ENCODE peak calls at places on chromosome 16, in ten cellular contexts. Z is sigmoid colon, F is SK-N-SH, R is stomach, W is GM23338, C is H1, J is transverse colon, X is endothelial cell of umbilical vein, O is HepG2, D is spleen. Q is an unnamed sample.

GRCh38 chr16:66470556-66470955 is 43.5 kb downstream of the BEAN1 start:
- DNase-seq in Z (peak), F (no peak), R (no peak), W (no peak), C (no peak), J (no peak), X (no peak), O (no peak), D (no peak), Q (no peak)

GRCh38 chr16:22683730-22684280 is 130.2 kb upstream of the HS3ST2 start:
- DNase-seq in Z (no peak), F (no peak), R (no peak), W (no peak), C (no peak), J (no peak), X (no peak), O (no peak), D (no peak), Q (no peak)

GRCh38 chr16:68406458-68407041 is 41.8 kb downstream of the SMPD3 start:
- DNase-seq in Z (no peak), F (peak), R (no peak), W (no peak), C (no peak), J (no peak), X (no peak), O (no peak), D (peak), Q (no peak)

GRCh38 chr16:87062569-87063442 is 254.4 kb downstream of the C16orf95 start:
- DNase-seq in Z (peak), F (peak), R (peak), W (peak), C (peak), J (peak), X (peak), O (peak), D (no peak), Q (peak)

GRCh38 chr16:2228161-2228824 is 4.9 kb downstream of the E4F1 start:
- DNase-seq in Z (no peak), F (no peak), R (no peak), W (no peak), C (no peak), J (no peak), X (no peak), O (no peak), D (no peak), Q (no peak)

GRCh38 chr16:80824623-80825364 is 20.4 kb upstream of the CDYL2 start:
- DNase-seq in Z (no peak), F (peak), R (peak), W (peak), C (no peak), J (peak), X (peak), O (peak), D (no peak), Q (peak)

GRCh38 chr16:2493608-2494007 is 18.7 kb downstream of the TBC1D24 start:
- DNase-seq in Z (no peak), F (no peak), R (no peak), W (no peak), C (no peak), J (no peak), X (no peak), O (no peak), D (no peak), Q (no peak)

GRCh38 chr16:49483651-49484451 is 110.2 kb downstream of the C16orf78 start:
- DNase-seq in Z (peak), F (no peak), R (no peak), W (peak), C (no peak), J (no peak), X (no peak), O (no peak), D (peak), Q (no peak)

GRCh38 chr16:87948119-87948545 is 3.1 kb upstream of the BANP start:
- DNase-seq in Z (no peak), F (no peak), R (no peak), W (no peak), C (no peak), J (no peak), X (no peak), O (peak), D (no peak), Q (no peak)

GRCh38 chr16:27902551-27902950 is 161.0 kb downstream of the GSG1L start:
- DNase-seq in Z (no peak), F (no peak), R (no peak), W (no peak), C (no peak), J (no peak), X (no peak), O (no peak), D (no peak), Q (no peak)

GRCh38 chr16:46573008-46573833 is 48.0 kb downstream of the SHCBP1 start:
- DNase-seq in Z (no peak), F (no peak), R (no peak), W (no peak), C (no peak), J (no peak), X (no peak), O (peak), D (no peak), Q (no peak)

GRCh38 chr16:192686-193085 is 12.4 kb downstream of the HBQ1 start:
- DNase-seq in Z (no peak), F (no peak), R (no peak), W (no peak), C (no peak), J (no peak), X (no peak), O (no peak), D (no peak), Q (no peak)

GRCh38 chr16:79598341-79599181 is 2.0 kb downstream of the MAF start:
- DNase-seq in Z (peak), F (peak), R (peak), W (peak), C (peak), J (peak), X (no peak), O (no peak), D (peak), Q (no peak)

GRCh38 chr16:24700549-24701392 is 28.7 kb upstream of the TNRC6A start:
- DNase-seq in Z (peak), F (peak), R (peak), W (peak), C (no peak), J (peak), X (peak), O (peak), D (no peak), Q (peak)

GRCh38 chr16:81446318-81447275 is 2.0 kb downstream of the CMIP start:
- DNase-seq in Z (no peak), F (peak), R (peak), W (peak), C (peak), J (peak), X (peak), O (no peak), D (no peak), Q (no peak)

GRCh38 chr16:23570992-23571632 is 13.6 kb downstream of the UBFD1 start:
- DNase-seq in Z (no peak), F (no peak), R (no peak), W (no peak), C (no peak), J (no peak), X (no peak), O (no peak), D (no peak), Q (no peak)

GRCh38 chr16:30458561-30459394 is 13.1 kb upstream of the SEPHS2 start:
- DNase-seq in Z (peak), F (no peak), R (peak), W (no peak), C (no peak), J (peak), X (no peak), O (peak), D (peak), Q (no peak)

GRCh38 chr16:61813339-61813738 is 222.9 kb downstream of the CDH8 start:
- DNase-seq in Z (no peak), F (no peak), R (no peak), W (no peak), C (no peak), J (no peak), X (no peak), O (no peak), D (no peak), Q (no peak)

DNA sequence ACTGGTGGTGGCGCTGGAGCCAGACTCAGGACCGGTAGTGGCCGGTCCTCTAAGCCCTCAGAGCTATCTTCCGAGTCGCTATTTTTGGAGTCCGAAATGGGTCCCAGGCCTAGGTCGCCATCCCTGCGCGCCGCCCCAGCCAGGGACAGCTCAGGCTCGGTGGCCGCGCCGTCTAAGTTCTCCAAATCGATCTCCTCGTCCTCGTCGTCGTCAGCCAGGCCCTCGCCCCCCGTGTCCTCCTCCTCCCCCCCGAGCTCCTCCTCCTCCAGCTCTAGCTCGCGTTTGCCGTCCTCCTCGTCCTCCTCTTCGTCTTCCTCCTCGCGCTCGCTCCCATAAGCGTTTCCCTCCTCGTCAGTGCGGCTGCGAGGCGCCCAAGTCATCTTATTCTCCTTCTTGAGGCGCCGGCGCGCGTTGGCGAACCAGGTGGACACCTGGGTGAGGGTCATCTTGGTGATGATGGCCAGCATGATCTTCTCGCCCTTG is 1.6 kb downstream of the IRX3 start:
- DNase-seq in Z (no peak), F (peak), R (no peak), W (peak), C (peak), J (no peak), X (no peak), O (no peak), D (no peak), Q (no peak)
- H3K27ac ChIP-seq in Z (no peak), F (no peak), R (peak), W (no peak), C (no peak), J (no peak), X (no peak), O (peak), D (no peak), Q (no peak)

GRCh38 chr16:12392585-12393089 is 411.1 kb downstream of the CPPED1 start:
- DNase-seq in Z (peak), F (no peak), R (no peak), W (no peak), C (no peak), J (peak), X (no peak), O (no peak), D (no peak), Q (no peak)
- TF ChIP-seq POLR2AphosphoS5 in Z (peak), F (no peak), R (peak), W (no peak), C (no peak), J (peak), X (no peak), O (no peak), D (no peak), Q (no peak)

GRCh38 chr16:19715566-19715965 is 2.5 kb downstream of the KNOP1 start:
- DNase-seq in Z (peak), F (no peak), R (no peak), W (no peak), C (no peak), J (no peak), X (no peak), O (no peak), D (no peak), Q (no peak)

GRCh38 chr16:19717319-19717718 is 708 bp downstream of the KNOP1 start:
- DNase-seq in Z (peak), F (no peak), R (no peak), W (peak), C (no peak), J (no peak), X (no peak), O (no peak), D (no peak), Q (no peak)

GRCh38 chr16:19716183-19716582 is 1.8 kb downstream of the KNOP1 start:
- DNase-seq in Z (no peak), F (no peak), R (no peak), W (no peak), C (no peak), J (peak), X (no peak), O (no peak), D (no peak), Q (no peak)

GRCh38 chr16:19717781-19718623 is at the start of the genes IQCK and KNOP1:
- DNase-seq in Z (peak), F (peak), R (peak), W (peak), C (peak), J (peak), X (peak), O (peak), D (peak), Q (no peak)

DNA sequence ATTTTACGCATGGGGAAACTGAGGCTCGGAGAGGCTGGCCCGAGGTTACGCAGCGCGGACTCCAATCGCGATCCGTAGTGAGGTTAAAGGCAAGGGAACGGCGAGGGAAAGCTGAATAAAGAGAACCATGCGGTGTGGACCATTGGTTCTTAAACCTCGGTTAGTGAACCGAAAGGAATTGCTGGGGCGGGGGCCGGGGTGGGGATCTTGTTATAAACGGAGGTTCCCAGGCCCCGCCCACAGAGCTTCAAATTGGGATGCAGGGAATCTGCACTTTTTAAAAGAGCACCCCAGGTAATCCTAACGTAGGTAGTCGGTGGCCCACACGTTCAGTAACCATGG is 524 bp downstream of the IQCK start:
- DNase-seq in Z (no peak), F (no peak), R (no peak), W (peak), C (no peak), J (no peak), X (no peak), O (no peak), D (no peak), Q (no peak)
- H3K27ac ChIP-seq in Z (peak), F (peak), R (peak), W (peak), C (peak), J (peak), X (no peak), O (peak), D (peak), Q (peak)

GRCh38 chr16:48365601-48366164 is 19.5 kb downstream of the SIAH1 start:
- DNase-seq in Z (peak), F (peak), R (peak), W (peak), C (peak), J (peak), X (peak), O (peak), D (peak), Q (peak)
- TF ChIP-seq POLR2AphosphoS5 in Z (peak), F (peak), R (peak), W (peak), C (peak), J (peak), X (peak), O (peak), D (peak), Q (peak)

DNA sequence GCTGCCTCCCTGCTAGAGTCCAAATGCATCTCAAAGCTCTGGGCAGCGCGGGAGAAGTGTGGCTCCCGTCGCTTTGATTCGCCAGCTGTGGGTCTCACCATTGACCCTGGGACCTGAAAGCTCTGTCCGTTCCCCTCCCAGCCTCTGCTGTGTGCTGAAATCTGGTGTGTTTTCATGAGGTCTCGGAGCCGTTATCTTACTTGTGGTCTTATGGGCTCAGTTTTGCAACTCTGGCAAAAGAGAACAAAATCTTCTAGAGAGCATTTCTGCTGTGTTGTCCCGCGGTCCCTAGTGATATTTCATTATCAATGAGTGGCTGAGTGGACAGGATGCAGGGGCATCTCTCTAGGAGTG is 13.3 kb downstream of the CRISPLD2 start:
- DNase-seq in Z (peak), F (no peak), R (no peak), W (no peak), C (no peak), J (no peak), X (no peak), O (no peak), D (no peak), Q (no peak)
- H3K27ac ChIP-seq in Z (peak), F (no peak), R (peak), W (no peak), C (no peak), J (peak), X (no peak), O (no peak), D (peak), Q (no peak)

GRCh38 chr16:3949287-3949686 is 68.8 kb upstream of the CREBBP start:
- DNase-seq in Z (peak), F (no peak), R (no peak), W (no peak), C (no peak), J (no peak), X (peak), O (no peak), D (no peak), Q (no peak)

GRCh38 chr16:3949946-3950342 is 69.4 kb upstream of the CREBBP start:
- DNase-seq in Z (no peak), F (no peak), R (no peak), W (no peak), C (no peak), J (no peak), X (no peak), O (no peak), D (no peak), Q (no peak)

GRCh38 chr16:3946604-3947180 is 66.2 kb upstream of the CREBBP start:
- DNase-seq in Z (no peak), F (no peak), R (no peak), W (no peak), C (no peak), J (no peak), X (no peak), O (no peak), D (no peak), Q (no peak)

GRCh38 chr16:3950343-3951193 is 70.1 kb upstream of the CREBBP start:
- DNase-seq in Z (peak), F (no peak), R (peak), W (no peak), C (no peak), J (peak), X (peak), O (no peak), D (no peak), Q (no peak)

GRCh38 chr16:3948378-3948995 is 68.0 kb upstream of the CREBBP start:
- DNase-seq in Z (peak), F (no peak), R (no peak), W (no peak), C (no peak), J (no peak), X (no peak), O (no peak), D (no peak), Q (no peak)
- TF ChIP-seq POLR2AphosphoS5 in Z (no peak), F (no peak), R (no peak), W (no peak), C (no peak), J (no peak), X (no peak), O (no peak), D (no peak), Q (no peak)

DNA sequence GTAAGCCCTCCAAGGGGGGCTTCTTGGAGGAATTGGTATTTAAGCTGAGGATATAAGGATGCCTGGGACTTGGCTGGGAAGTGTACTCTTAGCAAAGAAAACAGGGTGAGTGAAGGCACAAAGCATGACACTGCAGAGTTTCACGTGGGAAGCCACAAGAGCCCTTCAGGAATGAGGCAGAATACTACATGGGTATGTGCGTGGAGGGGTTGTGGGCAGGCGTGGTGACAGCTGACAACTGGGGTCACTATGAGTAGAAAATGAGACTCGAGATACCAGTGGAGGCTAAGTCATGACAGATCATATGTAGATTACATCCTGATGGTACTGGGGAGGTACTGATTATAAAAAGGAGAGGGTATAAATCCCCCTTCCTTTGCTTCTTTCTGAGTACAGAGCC is 78.1 kb upstream of the XYLT1 start:
- DNase-seq in Z (no peak), F (no peak), R (no peak), W (no peak), C (no peak), J (no peak), X (no peak), O (no peak), D (no peak), Q (no peak)
- H3K27ac ChIP-seq in Z (no peak), F (no peak), R (no peak), W (no peak), C (no peak), J (no peak), X (no peak), O (no peak), D (no peak), Q (no peak)

GRCh38 chr16:19068237-19068815 is 912 bp downstream of the COQ7 start:
- DNase-seq in Z (no peak), F (no peak), R (no peak), W (no peak), C (no peak), J (no peak), X (no peak), O (no peak), D (peak), Q (no peak)

GRCh38 chr16:19067349-19068236 is at the start of gene COQ7:
- DNase-seq in Z (peak), F (peak), R (peak), W (peak), C (peak), J (peak), X (peak), O (peak), D (peak), Q (peak)

GRCh38 chr16:19066988-19067348 is 446 bp upstream of the COQ7 start:
- DNase-seq in Z (no peak), F (no peak), R (no peak), W (no peak), C (no peak), J (no peak), X (no peak), O (no peak), D (peak), Q (no peak)

DNA sequence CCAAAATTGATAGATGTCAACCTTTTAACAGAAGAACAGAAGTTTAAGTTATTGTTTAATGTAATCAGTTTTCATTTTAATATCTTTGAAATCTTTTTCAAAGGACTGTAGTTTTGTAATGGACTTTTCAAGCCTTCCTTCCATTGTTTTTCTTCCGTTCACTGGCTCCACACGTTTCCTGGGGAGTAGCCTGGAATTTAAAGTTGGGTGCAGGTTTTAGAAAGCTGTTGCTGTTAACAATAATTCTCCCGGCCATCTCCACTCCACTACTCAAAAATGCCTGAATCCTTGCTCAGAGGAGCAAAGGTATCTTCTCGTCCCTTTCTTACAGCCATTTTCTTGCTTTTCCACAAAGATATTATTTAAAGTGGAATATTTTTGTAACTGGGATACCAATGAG is 4.7 kb upstream of the COQ7 start:
- DNase-seq in Z (no peak), F (no peak), R (no peak), W (no peak), C (no peak), J (no peak), X (peak), O (no peak), D (no peak), Q (no peak)
- TF ChIP-seq POLR2AphosphoS5 in Z (no peak), F (no peak), R (no peak), W (no peak), C (no peak), J (no peak), X (no peak), O (no peak), D (no peak), Q (no peak)